ENCODE peak calls at places on chromosomes 2 and 18, in four cellular contexts. H, L, R and E are unnamed samples.

GRCh38 chr18:32372381-32373061 is 98.2 kb downstream of the GAREM1 start:
- DNase-seq in L (peak), H (no peak), R (no peak), E (no peak)

GRCh38 chr2:205139822-205140612 is 542.3 kb upstream of the NRP2 start:
- DNase-seq in R (no peak), H (no peak), L (no peak), E (no peak)

GRCh38 chr2:202113571-202114142 is 40.6 kb downstream of the KIAA2012 start:
- DNase-seq in L (no peak), H (no peak), R (no peak), E (no peak)

GRCh38 chr2:29108225-29108624 is 7.0 kb upstream of the CLIP4 start:
- DNase-seq in H (no peak), L (peak), R (no peak), E (peak)

GRCh38 chr18:45241982-45242565 is 373.2 kb upstream of the SLC14A2 start:
- DNase-seq in L (no peak), H (no peak), R (no peak), E (no peak)

GRCh38 chr18:8947576-8947975 is 154.9 kb upstream of the NDUFV2 start:
- DNase-seq in H (no peak), L (no peak), R (no peak), E (no peak)

GRCh38 chr2:217707116-217707742 is 295.6 kb downstream of the TNS1 start:
- DNase-seq in R (no peak), H (no peak), L (peak), E (no peak)

GRCh38 chr2:66446178-66446860 is 11.4 kb downstream of the MEIS1 start:
- DNase-seq in H (no peak), L (no peak), R (no peak), E (no peak)

GRCh38 chr2:35343135-35343534 is 1012.4 kb upstream of the CRIM1 start:
- DNase-seq in R (no peak), H (no peak), L (no peak), E (no peak)

GRCh38 chr2:48854681-48855080 is 99.2 kb upstream of the LHCGR start:
- DNase-seq in L (no peak), R (no peak), H (no peak), E (no peak)

GRCh38 chr2:239991689-239992314 is 33.3 kb downstream of the NDUFA10 start:
- DNase-seq in R (no peak), H (peak), L (peak), E (peak)

GRCh38 chr18:32289480-32290075 is 99.7 kb downstream of the MEP1B start:
- DNase-seq in R (no peak), L (peak), H (peak), E (no peak)

GRCh38 chr2:152062130-152063091 is 36.4 kb downstream of the CACNB4 start:
- DNase-seq in L (peak), R (no peak), H (peak), E (peak)

GRCh38 chr2:12501469-12502147 is 215.1 kb upstream of the TRIB2 start:
- DNase-seq in H (no peak), L (no peak), R (peak), E (no peak)

GRCh38 chr2:120480903-120481445 is 135.0 kb downstream of the INHBB start:
- DNase-seq in R (no peak), L (no peak), H (no peak), E (no peak)

GRCh38 chr2:136019304-136019703 is 33.9 kb upstream of the DARS1 start:
- DNase-seq in L (no peak), R (no peak), H (no peak), E (no peak)

GRCh38 chr18:59220784-59221765 is 1.1 kb downstream of the GRP start:
- DNase-seq in L (no peak), R (no peak), H (no peak), E (no peak)

GRCh38 chr2:180979086-180979934 is 1.1 kb upstream of the UBE2E3 start:
- DNase-seq in H (no peak), L (no peak), R (no peak), E (peak)

GRCh38 chr18:62881509-62882016 is 166.2 kb downstream of the PHLPP1 start:
- DNase-seq in H (peak), R (no peak), L (peak), E (peak)

GRCh38 chr18:59455728-59456276 is 96.7 kb upstream of the LMAN1 start:
- DNase-seq in H (no peak), R (no peak), L (no peak), E (no peak)

GRCh38 chr2:66433945-66434678 is 813 bp upstream of the MEIS1 start:
- DNase-seq in H (no peak), L (peak), R (no peak), E (no peak)